ENCODE peak calls at places on chromosomes 1 and 21, in six cellular contexts. B, Q, A, V, R and L are unnamed samples.

GRCh38 chr1:118360817-118361216 is 175.8 kb upstream of the SPAG17 start:
- DNase-seq in B (no peak), Q (no peak), A (no peak), V (no peak), R (peak; percentile 24), L (peak; percentile 73)

GRCh38 chr1:119136401-119136800 is 4.1 kb downstream of the WARS2 start:
- DNase-seq in B (no peak), Q (no peak), A (no peak), V (no peak), R (no peak), L (peak; percentile 62)

GRCh38 chr21:37000381-37000780 is 6.1 kb upstream of the RIPPLY3 start:
- DNase-seq in B (no peak), Q (no peak), A (no peak), V (no peak), R (no peak), L (no peak)

GRCh38 chr1:30665216-30665615 is 58.2 kb downstream of the MATN1 start:
- DNase-seq in B (no peak), Q (no peak), A (no peak), V (no peak), R (no peak), L (no peak)

GRCh38 chr1:145893306-145894055 is 7.8 kb upstream of the ANKRD35 start:
- DNase-seq in B (no peak), Q (no peak), A (no peak), V (no peak), R (no peak), L (no peak)

GRCh38 chr1:19648689-19649088 is 4.6 kb downstream of the NBL1 start:
- DNase-seq in B (peak; percentile 84), Q (peak; percentile 86), A (peak; percentile 31), V (no peak), R (no peak), L (peak; percentile 52)

GRCh38 chr1:2192031-2192995 is 2.3 kb downstream of the FAAP20 start:
- DNase-seq in B (no peak), Q (no peak), A (no peak), V (no peak), R (peak; percentile 42), L (peak; percentile 77)

GRCh38 chr1:89975540-89976125 is 19.3 kb upstream of the ZNF326 start:
- DNase-seq in B (no peak), Q (no peak), A (no peak), V (no peak), R (no peak), L (no peak)

GRCh38 chr1:19390901-19391595 is 78.9 kb downstream of the SLC66A1 start:
- DNase-seq in B (peak; percentile 51), Q (peak; percentile 63), A (peak; percentile 58), V (peak; percentile 36), R (peak; percentile 93), L (peak; percentile 89)

GRCh38 chr21:42983869-42984268 is 9.5 kb downstream of the PKNOX1 start:
- DNase-seq in B (no peak), Q (no peak), A (no peak), V (no peak), R (no peak), L (no peak)

GRCh38 chr1:176567190-176567794 is 104.3 kb downstream of the PAPPA2 start:
- DNase-seq in B (no peak), Q (peak; percentile 11), A (no peak), V (no peak), R (peak; percentile 59), L (peak; percentile 91)

GRCh38 chr1:56477164-56478111 is 101.9 kb downstream of the PLPP3 start:
- DNase-seq in B (peak; percentile 56), Q (no peak), A (peak; percentile 59), V (peak; percentile 62), R (peak; percentile 57), L (peak; percentile 59)

GRCh38 chr1:185996211-185996610 is 262.0 kb downstream of the HMCN1 start:
- DNase-seq in B (no peak), Q (no peak), A (peak; percentile 67), V (no peak), R (peak; percentile 79), L (peak; percentile 97)

GRCh38 chr1:45793942-45794604 is 9.3 kb upstream of the MAST2 start:
- DNase-seq in B (no peak), Q (no peak), A (no peak), V (no peak), R (no peak), L (no peak)
- TF ChIP-seq CTCF in B (no peak), Q (no peak), A (peak; percentile 31), V (no peak), R (no peak), L (no peak)

GRCh38 chr1:108963052-108963686 is at the start of gene CLCC1:
- DNase-seq in B (peak; percentile 90), Q (peak; percentile 92), A (peak; percentile 94), V (peak; percentile 89), R (peak; percentile 93), L (peak; percentile 86)

GRCh38 chr1:108962681-108963051 is 618 bp downstream of the CLCC1 start:
- DNase-seq in B (peak; percentile 36), Q (peak; percentile 26), A (peak; percentile 26), V (peak; percentile 9), R (no peak), L (no peak)

GRCh38 chr1:108961198-108961597 is 2.1 kb downstream of the CLCC1 start:
- DNase-seq in B (no peak), Q (no peak), A (no peak), V (no peak), R (no peak), L (no peak)

GRCh38 chr1:108961752-108962486 is 1.4 kb downstream of the CLCC1 start:
- DNase-seq in B (no peak), Q (no peak), A (no peak), V (no peak), R (peak; percentile 2), L (peak; percentile 2)

GRCh38 chr1:108960719-108961118 is 2.6 kb downstream of the CLCC1 start:
- DNase-seq in B (no peak), Q (no peak), A (no peak), V (no peak), R (no peak), L (no peak)
- TF ChIP-seq CTCF in B (no peak), Q (no peak), A (no peak), V (no peak), R (no peak), L (no peak)

GRCh38 chr1:37846634-37847339 is 12.6 kb downstream of the MTF1 start:
- DNase-seq in B (no peak), Q (no peak), A (no peak), V (no peak), R (no peak), L (no peak)
- TF ChIP-seq CTCF in B (no peak), Q (no peak), A (no peak), V (no peak), R (no peak), L (no peak)

GRCh38 chr1:229425564-229426159 is 8.2 kb downstream of the ACTA1 start:
- DNase-seq in B (no peak), Q (no peak), A (no peak), V (no peak), R (no peak), L (no peak)

GRCh38 chr1:229420224-229420623 is 13.7 kb downstream of the ACTA1 start:
- DNase-seq in B (no peak), Q (no peak), A (no peak), V (no peak), R (no peak), L (no peak)

GRCh38 chr1:229420765-229421164 is 13.1 kb downstream of the ACTA1 start:
- DNase-seq in B (no peak), Q (no peak), A (no peak), V (no peak), R (no peak), L (no peak)
- TF ChIP-seq CTCF in B (no peak), Q (no peak), A (no peak), V (no peak), R (no peak), L (no peak)

GRCh38 chr1:85584923-85585322 is 4.4 kb downstream of the CCN1 start:
- DNase-seq in B (no peak), Q (no peak), A (no peak), V (no peak), R (peak; percentile 87), L (peak; percentile 75)
- TF ChIP-seq CTCF in B (no peak), Q (no peak), A (no peak), V (no peak), R (no peak), L (no peak)

GRCh38 chr1:11802973-11803885 is 2.5 kb downstream of the MTHFR start:
- DNase-seq in B (peak; percentile 92), Q (peak; percentile 86), A (peak; percentile 92), V (peak; percentile 91), R (peak; percentile 97), L (peak; percentile 98)

GRCh38 chr1:11804666-11805453 is 904 bp downstream of the MTHFR start:
- DNase-seq in B (no peak), Q (peak; percentile 53), A (peak; percentile 57), V (no peak), R (peak; percentile 56), L (peak; percentile 68)

GRCh38 chr1:11806307-11806936 is 431 bp downstream of the CLCN6 start:
- DNase-seq in B (no peak), Q (no peak), A (no peak), V (no peak), R (no peak), L (peak; percentile 49)

GRCh38 chr1:11807087-11807486 is 1.1 kb downstream of the CLCN6 start:
- DNase-seq in B (no peak), Q (no peak), A (no peak), V (no peak), R (no peak), L (peak; percentile 17)

GRCh38 chr1:11805454-11806306 is at the start of the genes CLCN6 and MTHFR:
- DNase-seq in B (peak; percentile 100), Q (peak; percentile 100), A (peak; percentile 100), V (peak; percentile 100), R (peak; percentile 100), L (peak; percentile 98)
- TF ChIP-seq CTCF in B (no peak), Q (peak; percentile 10), A (no peak), V (no peak), R (no peak), L (no peak)